ENCODE peak calls at places on chromosomes 2 and 18, in five cellular contexts. One of them, this sample, is unnamed. For H3K4me1, the result is how much of the 10 kb centered on the place peaks cover.

GRCh38 chr2:216004408-216005283 is 8.7 kb downstream of the MREG start:
- DNase-seq in H1: no peak
- DNase-seq in Panc1: no peak
- DNase-seq in uterus: no peak
- DNase-seq in cardiac muscle cell: no peak
- DNase-seq in this sample: no peak

GRCh38 chr2:237208373-237209045 is 122.8 kb downstream of the COPS8 start:
- DNase-seq in H1: no peak
- DNase-seq in Panc1: no peak
- DNase-seq in uterus: no peak
- DNase-seq in cardiac muscle cell: no peak
- DNase-seq in this sample: no peak

GRCh38 chr2:31138037-31138962 is at the start of gene GALNT14:
- DNase-seq in H1: peak
- DNase-seq in Panc1: no peak
- DNase-seq in uterus: no peak
- DNase-seq in cardiac muscle cell: peak
- DNase-seq in this sample: peak

GRCh38 chr2:199395311-199395710 is 62.4 kb downstream of the SATB2 start:
- DNase-seq in H1: no peak
- DNase-seq in Panc1: no peak
- DNase-seq in uterus: no peak
- DNase-seq in cardiac muscle cell: no peak
- DNase-seq in this sample: no peak

GRCh38 chr18:77645170-77645872 is 395.7 kb downstream of the GALR1 start:
- DNase-seq in H1: no peak
- DNase-seq in Panc1: no peak
- DNase-seq in uterus: no peak
- DNase-seq in cardiac muscle cell: no peak
- DNase-seq in this sample: no peak

GRCh38 chr2:27336173-27336572 is 13.3 kb upstream of the MPV17 start:
- DNase-seq in H1: no peak
- DNase-seq in Panc1: no peak
- DNase-seq in uterus: no peak
- DNase-seq in cardiac muscle cell: no peak
- DNase-seq in this sample: no peak

GRCh38 chr18:61333746-61334490 is 688 bp downstream of the CDH20 start:
- DNase-seq in H1: peak
- DNase-seq in Panc1: no peak
- DNase-seq in uterus: no peak
- DNase-seq in cardiac muscle cell: peak
- DNase-seq in this sample: no peak

GRCh38 chr2:241508240-241508509 is 209 bp downstream of the STK25 start:
- DNase-seq in H1: no peak
- DNase-seq in Panc1: no peak
- DNase-seq in uterus: no peak
- DNase-seq in cardiac muscle cell: no peak
- DNase-seq in this sample: no peak

GRCh38 chr18:79439201-79440023 is 43.7 kb downstream of the NFATC1 start:
- DNase-seq in H1: no peak
- DNase-seq in Panc1: no peak
- DNase-seq in uterus: no peak
- DNase-seq in cardiac muscle cell: no peak
- DNase-seq in this sample: no peak

GRCh38 chr2:192029089-192029488 is 165.6 kb downstream of the TMEFF2 start:
- DNase-seq in H1: peak
- DNase-seq in Panc1: no peak
- DNase-seq in uterus: no peak
- DNase-seq in cardiac muscle cell: no peak
- DNase-seq in this sample: peak

GRCh38 chr2:134206573-134206972 is 47.3 kb upstream of the MGAT5 start:
- DNase-seq in H1: no peak
- DNase-seq in Panc1: no peak
- DNase-seq in uterus: no peak
- DNase-seq in cardiac muscle cell: no peak
- DNase-seq in this sample: no peak

GRCh38 chr2:85394256-85394655 is 15.9 kb downstream of the CAPG start:
- DNase-seq in H1: no peak
- DNase-seq in Panc1: no peak
- DNase-seq in uterus: peak
- DNase-seq in cardiac muscle cell: no peak
- DNase-seq in this sample: no peak

GRCh38 chr18:63253018-63253417 is 66.6 kb downstream of the BCL2 start:
- DNase-seq in H1: no peak
- DNase-seq in Panc1: no peak
- DNase-seq in uterus: no peak
- DNase-seq in cardiac muscle cell: no peak
- DNase-seq in this sample: no peak

GRCh38 chr18:906416-907170 is 1.9 kb downstream of the ADCYAP1 start:
- DNase-seq in H1: peak
- DNase-seq in Panc1: no peak
- DNase-seq in uterus: no peak
- DNase-seq in cardiac muscle cell: no peak
- DNase-seq in this sample: no peak

GRCh38 chr2:236242057-236242495 is 22.1 kb downstream of the ASB18 start:
- DNase-seq in H1: peak
- DNase-seq in Panc1: no peak
- DNase-seq in uterus: no peak
- DNase-seq in cardiac muscle cell: no peak
- DNase-seq in this sample: no peak

GRCh38 chr2:25912851-25913695 is 34.8 kb upstream of the ASXL2 start:
- DNase-seq in H1: no peak
- DNase-seq in Panc1: no peak
- DNase-seq in uterus: no peak
- DNase-seq in cardiac muscle cell: peak
- DNase-seq in this sample: no peak

GRCh38 chr2:219542931-219543595 is 546 bp downstream of the CHPF start:
- DNase-seq in H1: peak
- DNase-seq in Panc1: no peak
- DNase-seq in uterus: no peak
- DNase-seq in cardiac muscle cell: peak
- DNase-seq in this sample: no peak

GRCh38 chr2:33304032-33304864 is 172.2 kb upstream of the RASGRP3 start:
- DNase-seq in H1: no peak
- DNase-seq in Panc1: no peak
- DNase-seq in uterus: no peak
- DNase-seq in cardiac muscle cell: no peak
- DNase-seq in this sample: no peak

GRCh38 chr18:1014951-1015627 is 110.4 kb downstream of the ADCYAP1 start:
- DNase-seq in H1: no peak
- DNase-seq in Panc1: no peak
- DNase-seq in uterus: no peak
- DNase-seq in cardiac muscle cell: peak
- DNase-seq in this sample: peak

GRCh38 chr2:180306346-180306745 is 299.2 kb upstream of the CWC22 start:
- DNase-seq in H1: no peak
- DNase-seq in Panc1: no peak
- DNase-seq in uterus: no peak
- DNase-seq in cardiac muscle cell: no peak
- DNase-seq in this sample: no peak

GRCh38 chr18:54280206-54280550 is 10.9 kb downstream of the POLI start:
- DNase-seq in H1: no peak
- DNase-seq in Panc1: no peak
- DNase-seq in uterus: no peak
- DNase-seq in cardiac muscle cell: no peak
- DNase-seq in this sample: no peak
- H3K4me1 ChIP-seq in H1: under half
- H3K4me1 ChIP-seq in Panc1: under half
- H3K4me1 ChIP-seq in uterus: under half
- H3K4me1 ChIP-seq in cardiac muscle cell: under half
- H3K4me1 ChIP-seq in this sample: under half

DNA sequence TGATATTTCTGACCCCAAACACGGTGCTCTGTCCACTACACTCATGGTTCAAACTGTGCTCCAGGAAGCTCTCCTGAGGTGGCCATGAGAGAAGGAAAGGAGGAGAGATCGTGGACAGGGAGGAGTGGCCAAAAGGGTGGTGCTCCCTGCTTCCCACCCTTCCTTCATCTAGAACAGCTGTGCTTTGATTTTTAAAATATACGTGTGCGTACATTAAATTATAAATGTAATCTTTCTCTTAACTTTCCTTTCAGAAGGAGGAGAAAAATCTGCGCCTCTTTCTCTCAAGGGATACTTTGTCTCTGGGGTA is 8.2 kb upstream of the CHRNA1 start:
- DNase-seq in H1: no peak
- DNase-seq in Panc1: no peak
- DNase-seq in uterus: no peak
- DNase-seq in cardiac muscle cell: no peak
- DNase-seq in this sample: no peak
- H3K4me3 ChIP-seq in H1: no peak
- H3K4me3 ChIP-seq in Panc1: peak
- H3K4me3 ChIP-seq in uterus: no peak
- H3K4me3 ChIP-seq in cardiac muscle cell: no peak
- H3K4me3 ChIP-seq in this sample: no peak

GRCh38 chr18:59700535-59700967 is 3.3 kb upstream of the CCBE1 start:
- DNase-seq in H1: no peak
- DNase-seq in Panc1: no peak
- DNase-seq in uterus: no peak
- DNase-seq in cardiac muscle cell: no peak
- DNase-seq in this sample: no peak
- H3K27ac ChIP-seq in H1: no peak
- H3K27ac ChIP-seq in Panc1: no peak
- H3K27ac ChIP-seq in uterus: no peak
- H3K27ac ChIP-seq in cardiac muscle cell: no peak
- H3K27ac ChIP-seq in this sample: no peak

GRCh38 chr2:116074161-116074560 is 1631.7 kb downstream of the DPP10 start:
- DNase-seq in H1: no peak
- DNase-seq in Panc1: no peak
- DNase-seq in uterus: no peak
- DNase-seq in cardiac muscle cell: no peak
- DNase-seq in this sample: no peak
- H3K4me1 ChIP-seq in H1: under half
- H3K4me1 ChIP-seq in Panc1: under half
- H3K4me1 ChIP-seq in uterus: under half
- H3K4me1 ChIP-seq in cardiac muscle cell: under half
- H3K4me1 ChIP-seq in this sample: under half

GRCh38 chr2:103230813-103231212 is 469.0 kb downstream of the TMEM182 start:
- DNase-seq in H1: no peak
- DNase-seq in Panc1: no peak
- DNase-seq in uterus: no peak
- DNase-seq in cardiac muscle cell: no peak
- DNase-seq in this sample: no peak
- H3K4me3 ChIP-seq in H1: no peak
- H3K4me3 ChIP-seq in Panc1: no peak
- H3K4me3 ChIP-seq in uterus: no peak
- H3K4me3 ChIP-seq in cardiac muscle cell: no peak
- H3K4me3 ChIP-seq in this sample: no peak

DNA sequence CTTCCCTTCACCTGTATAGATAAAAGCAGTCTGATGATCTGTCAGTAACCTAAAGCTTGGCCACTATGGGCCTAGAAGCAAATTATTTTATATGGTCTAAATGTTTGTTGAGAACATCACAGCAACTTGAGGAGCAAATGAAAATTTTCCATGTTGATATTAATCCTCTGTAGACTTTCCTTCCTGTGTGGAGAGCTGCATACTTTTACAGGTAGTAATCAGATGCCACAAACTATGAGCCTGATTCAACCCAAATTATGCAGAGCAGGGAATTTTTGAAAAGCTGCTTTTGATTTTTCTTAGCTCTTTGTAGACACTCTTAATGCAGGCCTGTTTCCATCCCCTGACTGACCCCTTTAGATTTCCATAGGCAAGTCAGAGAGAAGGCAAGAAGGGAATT is 17.3 kb downstream of the PAX3 start:
- DNase-seq in H1: no peak
- DNase-seq in Panc1: no peak
- DNase-seq in uterus: no peak
- DNase-seq in cardiac muscle cell: no peak
- DNase-seq in this sample: no peak
- H3K27ac ChIP-seq in H1: no peak
- H3K27ac ChIP-seq in Panc1: no peak
- H3K27ac ChIP-seq in uterus: no peak
- H3K27ac ChIP-seq in cardiac muscle cell: no peak
- H3K27ac ChIP-seq in this sample: no peak

GRCh38 chr2:96895032-96895708 is 25.3 kb upstream of the SEMA4C start:
- DNase-seq in H1: no peak
- DNase-seq in Panc1: no peak
- DNase-seq in uterus: no peak
- DNase-seq in cardiac muscle cell: no peak
- DNase-seq in this sample: no peak
- H3K4me1 ChIP-seq in H1: under half
- H3K4me1 ChIP-seq in Panc1: under half
- H3K4me1 ChIP-seq in uterus: under half
- H3K4me1 ChIP-seq in cardiac muscle cell: under half
- H3K4me1 ChIP-seq in this sample: under half

GRCh38 chr2:150609831-150610582 is 122.5 kb upstream of the RND3 start:
- DNase-seq in H1: no peak
- DNase-seq in Panc1: no peak
- DNase-seq in uterus: no peak
- DNase-seq in cardiac muscle cell: no peak
- DNase-seq in this sample: no peak
- H3K4me3 ChIP-seq in H1: no peak
- H3K4me3 ChIP-seq in Panc1: no peak
- H3K4me3 ChIP-seq in uterus: no peak
- H3K4me3 ChIP-seq in cardiac muscle cell: no peak
- H3K4me3 ChIP-seq in this sample: no peak

DNA sequence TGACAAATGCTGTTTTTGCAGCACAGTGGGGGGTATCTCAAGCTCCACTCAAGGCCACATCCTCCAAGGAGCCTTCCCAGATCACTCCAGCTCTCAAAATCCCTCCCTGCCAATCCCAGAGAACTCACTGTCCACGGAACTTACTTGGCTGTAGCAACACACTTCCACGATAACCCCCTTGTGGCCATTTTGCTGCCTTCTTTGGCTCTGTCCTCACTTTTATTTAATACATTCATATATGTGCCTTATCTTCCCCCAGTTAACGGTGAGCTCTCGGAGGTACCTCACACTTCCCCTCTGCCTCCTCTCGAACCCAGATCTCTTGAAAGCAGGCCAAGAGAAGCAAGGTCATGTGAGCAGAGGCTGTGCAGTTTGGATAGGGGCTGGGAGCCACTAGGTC is 122.3 kb downstream of the TNS1 start:
- DNase-seq in H1: no peak
- DNase-seq in Panc1: no peak
- DNase-seq in uterus: no peak
- DNase-seq in cardiac muscle cell: no peak
- DNase-seq in this sample: no peak
- H3K27ac ChIP-seq in H1: no peak
- H3K27ac ChIP-seq in Panc1: no peak
- H3K27ac ChIP-seq in uterus: peak
- H3K27ac ChIP-seq in cardiac muscle cell: no peak
- H3K27ac ChIP-seq in this sample: no peak

GRCh38 chr2:233241803-233242202 is 9.7 kb upstream of the ATG16L1 start:
- DNase-seq in H1: no peak
- DNase-seq in Panc1: no peak
- DNase-seq in uterus: no peak
- DNase-seq in cardiac muscle cell: no peak
- DNase-seq in this sample: no peak

GRCh38 chr2:233236820-233237589 is 14.5 kb upstream of the ATG16L1 start:
- DNase-seq in H1: no peak
- DNase-seq in Panc1: no peak
- DNase-seq in uterus: no peak
- DNase-seq in cardiac muscle cell: no peak
- DNase-seq in this sample: no peak

GRCh38 chr2:233243348-233243747 is 8.1 kb upstream of the ATG16L1 start:
- DNase-seq in H1: no peak
- DNase-seq in Panc1: no peak
- DNase-seq in uterus: no peak
- DNase-seq in cardiac muscle cell: no peak
- DNase-seq in this sample: no peak

GRCh38 chr2:233242231-233242917 is 9.1 kb upstream of the ATG16L1 start:
- DNase-seq in H1: no peak
- DNase-seq in Panc1: no peak
- DNase-seq in uterus: no peak
- DNase-seq in cardiac muscle cell: no peak
- DNase-seq in this sample: no peak

GRCh38 chr2:233240897-233241296 is 10.6 kb upstream of the ATG16L1 start:
- DNase-seq in H1: no peak
- DNase-seq in Panc1: no peak
- DNase-seq in uterus: no peak
- DNase-seq in cardiac muscle cell: no peak
- DNase-seq in this sample: no peak
- H3K4me1 ChIP-seq in H1: under half
- H3K4me1 ChIP-seq in Panc1: under half
- H3K4me1 ChIP-seq in uterus: under half
- H3K4me1 ChIP-seq in cardiac muscle cell: under half
- H3K4me1 ChIP-seq in this sample: under half